ENCODE peak calls at places on chromosomes 12 and 14, in seven cellular contexts. U is colonic mucosa, B is heart right ventricle, K is left lung, R is aorta, G is HCT116, W is endodermal cell. Y is an unnamed sample.
A peak's percentile ranks its signal among the peaks of the same experiment; 100 is the strongest.

GRCh38 chr14:39563361-39563760 is 131.1 kb upstream of the FBXO33 start:
- DNase-seq in U (no peak), B (no peak), K (no peak), R (no peak), G (no peak), W (no peak), Y (no peak)

GRCh38 chr14:44778562-44778961 is 183.2 kb downstream of the KLHL28 start:
- DNase-seq in U (no peak), B (no peak), K (no peak), R (no peak), G (no peak), W (no peak), Y (peak; percentile 53)

GRCh38 chr14:88614218-88614907 is 51.5 kb downstream of the ZC3H14 start:
- DNase-seq in U (no peak), B (no peak), K (no peak), R (no peak), G (no peak), W (no peak), Y (no peak)

GRCh38 chr14:85599939-85600338 is 70.0 kb downstream of the FLRT2 start:
- DNase-seq in U (no peak), B (no peak), K (no peak), R (no peak), G (no peak), W (no peak), Y (no peak)

GRCh38 chr12:108337235-108338223 is 1.6 kb downstream of the CMKLR1 start:
- DNase-seq in U (no peak), B (no peak), K (no peak), R (peak; percentile 55), G (peak; percentile 21), W (peak; percentile 88), Y (no peak)

GRCh38 chr12:20017772-20018171 is 350.6 kb upstream of the PDE3A start:
- DNase-seq in U (no peak), B (no peak), K (no peak), R (no peak), G (no peak), W (no peak), Y (no peak)

GRCh38 chr14:76904740-76905569 is 78.7 kb downstream of the LRRC74A start:
- DNase-seq in U (no peak), B (no peak), K (peak; percentile 81), R (peak; percentile 89), G (peak; percentile 87), W (peak; percentile 71), Y (peak; percentile 89)

GRCh38 chr12:40697566-40698257 is 5.5 kb downstream of the CNTN1 start:
- DNase-seq in U (no peak), B (no peak), K (no peak), R (no peak), G (no peak), W (no peak), Y (no peak)

GRCh38 chr14:88868558-88869159 is 44.2 kb downstream of the TTC8 start:
- DNase-seq in U (no peak), B (no peak), K (no peak), R (no peak), G (peak; percentile 24), W (no peak), Y (peak; percentile 2)

GRCh38 chr14:65824285-65824977 is 411.9 kb downstream of the FUT8 start:
- DNase-seq in U (peak; percentile 68), B (peak; percentile 48), K (no peak), R (no peak), G (peak; percentile 56), W (peak; percentile 87), Y (peak; percentile 36)

GRCh38 chr12:145369-145960 is 68.5 kb downstream of the SLC6A12 start:
- DNase-seq in U (no peak), B (no peak), K (no peak), R (no peak), G (no peak), W (no peak), Y (no peak)

GRCh38 chr12:131085125-131085815 is 131.6 kb downstream of the ADGRD1 start:
- DNase-seq in U (no peak), B (no peak), K (no peak), R (peak; percentile 66), G (no peak), W (peak; percentile 41), Y (no peak)

GRCh38 chr12:77433799-77434198 is 368.4 kb upstream of the E2F7 start:
- DNase-seq in U (no peak), B (no peak), K (no peak), R (no peak), G (no peak), W (no peak), Y (no peak)

GRCh38 chr14:103880334-103880985 is 33.1 kb upstream of the PPP1R13B start:
- DNase-seq in U (peak; percentile 79), B (peak; percentile 70), K (peak; percentile 82), R (peak; percentile 93), G (no peak), W (no peak), Y (peak; percentile 97)

GRCh38 chr14:95922080-95922479 is 45.4 kb downstream of the TUNAR start:
- DNase-seq in U (no peak), B (no peak), K (no peak), R (no peak), G (no peak), W (no peak), Y (no peak)

GRCh38 chr14:25444381-25444780 is 394.4 kb upstream of the STXBP6 start:
- DNase-seq in U (no peak), B (no peak), K (no peak), R (no peak), G (no peak), W (no peak), Y (no peak)

GRCh38 chr12:26128180-26128579 is 3.3 kb upstream of the BHLHE41 start:
- DNase-seq in U (no peak), B (no peak), K (no peak), R (no peak), G (no peak), W (no peak), Y (no peak)

GRCh38 chr14:94029250-94029649 is 3.1 kb downstream of the OTUB2 start:
- DNase-seq in U (no peak), B (no peak), K (no peak), R (no peak), G (no peak), W (no peak), Y (no peak)
- H3K27ac ChIP-seq in U (no peak overlapping the region), B (no peak overlapping the region), K (no peak overlapping the region), R (no peak overlapping the region), G (no peak overlapping the region), W (no peak overlapping the region), Y (no peak overlapping the region)

DNA sequence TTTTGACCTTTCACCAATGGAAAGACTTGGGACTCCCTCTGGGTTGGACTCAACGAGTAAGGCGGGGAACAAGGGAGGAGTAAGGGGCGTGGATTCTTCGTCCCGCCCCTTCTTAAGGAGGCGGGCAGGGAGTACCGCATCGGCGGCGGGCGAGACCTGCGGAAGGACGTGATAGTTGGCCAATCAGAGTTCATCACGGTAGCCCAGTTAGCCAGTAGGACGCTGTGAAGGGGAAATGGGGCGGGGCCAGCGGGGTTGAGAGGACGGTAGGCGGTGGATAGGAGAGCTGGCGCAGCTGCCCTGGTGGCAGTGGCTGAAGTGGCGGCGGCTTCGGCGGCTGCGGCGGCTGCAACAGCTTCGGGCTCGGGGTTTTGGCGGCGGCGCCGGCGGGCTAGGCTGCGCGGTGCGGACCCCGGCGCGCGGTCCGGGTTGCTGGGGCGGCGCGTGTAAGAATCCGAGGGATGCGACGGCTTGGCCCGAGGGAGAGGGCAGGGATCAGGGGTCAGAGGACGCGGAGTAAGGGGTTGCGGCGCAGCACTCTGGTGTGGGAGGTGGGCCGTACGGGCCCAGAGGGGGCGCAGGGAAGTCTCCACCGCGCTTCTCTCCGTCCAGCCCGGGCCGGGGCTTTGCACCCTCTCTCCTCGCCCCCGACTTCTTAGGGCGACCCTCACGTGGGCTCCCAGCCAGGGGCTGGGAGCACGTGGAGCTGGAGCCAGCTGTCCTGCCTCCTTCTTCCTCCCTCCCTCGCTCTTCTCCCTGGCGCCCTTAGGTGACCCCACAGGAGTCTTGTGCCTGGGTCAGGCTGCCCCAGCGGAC is at the start of gene TPCN1:
- DNase-seq in U (peak; percentile 100), B (peak; percentile 100), K (peak; percentile 100), R (peak; percentile 99), G (peak; percentile 100), W (peak; percentile 100), Y (peak; percentile 100)
- H3K4me3 ChIP-seq in U (peak within 1 kb of the TSS; percentile 89), B (peak within 1 kb of the TSS; percentile 92), K (peak within 1 kb of the TSS; percentile 67), R (peak within 1 kb of the TSS; percentile 85), G (peak within 1 kb of the TSS; percentile 64), W (peak within 1 kb of the TSS; percentile 89), Y (peak within 1 kb of the TSS; percentile 73)

GRCh38 chr12:132485619-132486018 is 4.3 kb upstream of the FBRSL1 start:
- DNase-seq in U (no peak), B (no peak), K (no peak), R (no peak), G (no peak), W (no peak), Y (no peak)

GRCh38 chr12:132484183-132484890 is 5.6 kb upstream of the FBRSL1 start:
- DNase-seq in U (no peak), B (no peak), K (no peak), R (no peak), G (no peak), W (no peak), Y (no peak)

GRCh38 chr12:132486168-132486567 is 3.8 kb upstream of the FBRSL1 start:
- DNase-seq in U (no peak), B (no peak), K (no peak), R (no peak), G (no peak), W (no peak), Y (no peak)

GRCh38 chr12:132483612-132484011 is 6.3 kb upstream of the FBRSL1 start:
- DNase-seq in U (no peak), B (no peak), K (no peak), R (no peak), G (no peak), W (no peak), Y (no peak)

GRCh38 chr12:132484891-132485441 is 5.0 kb upstream of the FBRSL1 start:
- DNase-seq in U (no peak), B (no peak), K (no peak), R (no peak), G (no peak), W (no peak), Y (no peak)
- H3K4me1 ChIP-seq in U (no peaks in the 10 kb centered on the region), B (peaks cover 6% of the 10 kb centered on the region), K (peaks cover 3% of the 10 kb centered on the region), R (no peaks in the 10 kb centered on the region), G (peaks cover 14% of the 10 kb centered on the region), W (no peaks in the 10 kb centered on the region), Y (no peaks in the 10 kb centered on the region)

GRCh38 chr14:69617796-69618195 is 6.4 kb downstream of the SUSD6 start:
- DNase-seq in U (no peak), B (no peak), K (no peak), R (no peak), G (no peak), W (no peak), Y (no peak)

GRCh38 chr14:69620211-69620611 is 8.8 kb downstream of the SUSD6 start:
- DNase-seq in U (no peak), B (no peak), K (no peak), R (no peak), G (no peak), W (no peak), Y (no peak)

GRCh38 chr14:69616408-69616773 is 5.0 kb downstream of the SUSD6 start:
- DNase-seq in U (no peak), B (no peak), K (no peak), R (no peak), G (no peak), W (no peak), Y (no peak)

GRCh38 chr14:69620981-69621380 is 9.6 kb downstream of the SUSD6 start:
- DNase-seq in U (no peak), B (no peak), K (no peak), R (no peak), G (no peak), W (no peak), Y (no peak)

DNA sequence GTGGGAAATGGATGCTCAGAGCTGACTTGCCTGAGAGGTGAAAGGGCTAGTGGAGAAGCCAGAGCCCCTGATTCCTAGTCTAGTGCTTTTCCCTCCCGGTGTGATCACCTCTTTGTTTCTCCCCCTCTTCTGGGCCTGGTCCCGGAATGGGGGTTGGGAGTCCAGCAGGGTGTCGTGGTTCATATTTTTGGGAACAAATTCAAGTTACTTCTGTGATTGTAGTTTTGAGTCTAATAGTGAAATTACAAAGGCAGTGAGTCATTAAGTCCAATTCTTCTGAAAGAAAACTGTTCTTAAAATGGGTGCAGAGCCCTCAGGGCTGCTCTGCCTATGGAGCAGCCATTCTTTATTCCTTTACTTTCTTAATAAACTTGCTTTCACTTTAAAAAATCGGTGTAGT is 7.6 kb downstream of the SUSD6 start:
- DNase-seq in U (no peak), B (no peak), K (no peak), R (no peak), G (no peak), W (no peak), Y (no peak)
- H3K27ac ChIP-seq in U (no peak overlapping the region), B (no peak overlapping the region), K (peak overlapping the region; percentile 98), R (peak overlapping the region; percentile 10), G (no peak overlapping the region), W (no peak overlapping the region), Y (no peak overlapping the region)